ENCODE peak calls at places on chromosomes 16 and 17, in ten cellular contexts. R is aorta; Y is right cardiac atrium; T is stromal cell of bone marrow; C is activated T-helper 1 cell treated with Interleukin-2 at 50 U/mL for 16 hours; G is omental fat pad; W is activated CD4-positive, alpha-beta T cell treated with anti-CD3 and anti-CD28 coated beads for 24 hours; Z is iris pigment epithelial cell; J is NCI-H524 treated with DMSO at 0.1 percent for 48 hours; A is hepatocyte. I is an unnamed sample.

GRCh38 chr16:1770328-1771071 is 843 bp downstream of the NME3 start:
- DNase-seq in R (peak), A (peak), G (no peak), Y (peak), C (peak), J (no peak), W (peak), T (peak), Z (peak), I (peak)

GRCh38 chr16:17471745-17472075 is 950 bp upstream of the XYLT1 start:
- DNase-seq in G (no peak), W (no peak), Y (no peak), J (no peak), C (no peak), Z (no peak), T (peak), R (no peak), A (no peak), I (no peak)

GRCh38 chr17:16496820-16497489 is 5.0 kb upstream of the LRRC75A start:
- DNase-seq in W (no peak), C (no peak), Y (no peak), A (no peak), R (peak), Z (no peak), T (no peak), J (no peak), G (no peak), I (no peak)

GRCh38 chr16:27650073-27650701 is 100.2 kb downstream of the KATNIP start:
- DNase-seq in T (no peak), G (no peak), C (no peak), Z (peak), J (no peak), Y (no peak), R (no peak), W (no peak), A (peak), I (no peak)

GRCh38 chr17:2704031-2704889 is 7.3 kb downstream of the CLUH start:
- DNase-seq in W (no peak), C (no peak), Y (no peak), Z (no peak), A (no peak), G (no peak), J (no peak), T (no peak), R (peak), I (no peak)

GRCh38 chr16:26816885-26817571 is 249.7 kb upstream of the C16orf82 start:
- DNase-seq in G (no peak), Z (peak), W (no peak), R (no peak), T (peak), J (no peak), C (no peak), A (no peak), Y (no peak), I (no peak)

GRCh38 chr17:72588961-72589360 is 468.1 kb downstream of the SOX9 start:
- DNase-seq in R (no peak), Y (no peak), C (no peak), A (peak), Z (peak), J (peak), T (no peak), G (no peak), W (no peak), I (no peak)

GRCh38 chr16:20743591-20743990 is 2.0 kb upstream of the THUMPD1 start:
- DNase-seq in G (no peak), T (no peak), C (no peak), W (no peak), Y (no peak), A (no peak), Z (no peak), R (no peak), J (no peak), I (no peak)

GRCh38 chr17:81839301-81839700 is 4.5 kb upstream of the PPP1R27 start:
- DNase-seq in T (no peak), J (no peak), W (no peak), R (no peak), G (no peak), C (no peak), Y (no peak), A (no peak), Z (no peak), I (no peak)

GRCh38 chr16:2900526-2901075 is 11.1 kb upstream of the FLYWCH1 start:
- DNase-seq in A (no peak), W (no peak), J (no peak), Y (no peak), T (no peak), R (no peak), C (no peak), Z (no peak), G (no peak), I (no peak)

GRCh38 chr16:69561901-69562300 is 3.9 kb upstream of the NFAT5 start:
- DNase-seq in A (peak), Z (no peak), R (no peak), T (no peak), C (no peak), W (no peak), J (no peak), G (no peak), Y (no peak), I (no peak)

GRCh38 chr16:86219655-86220445 is 290.5 kb upstream of the FOXF1 start:
- DNase-seq in Y (no peak), C (no peak), W (no peak), G (no peak), Z (no peak), T (no peak), A (peak), R (no peak), J (no peak), I (no peak)

GRCh38 chr16:66169817-66170216 is 196.7 kb upstream of the CDH5 start:
- DNase-seq in A (no peak), W (no peak), J (no peak), C (no peak), Y (no peak), T (no peak), R (no peak), Z (no peak), G (no peak), I (no peak)

GRCh38 chr17:57696050-57696449 is 49.0 kb downstream of the CCDC182 start:
- DNase-seq in A (no peak), W (no peak), R (no peak), C (no peak), Y (no peak), T (no peak), Z (no peak), J (no peak), G (no peak), I (no peak)

GRCh38 chr17:70028397-70028796 is 46.6 kb upstream of the KCNJ16 start:
- DNase-seq in T (no peak), J (no peak), A (no peak), R (no peak), G (no peak), W (no peak), Z (peak), C (no peak), Y (no peak), I (no peak)

GRCh38 chr17:47895254-47895855 is 681 bp upstream of the SP2 start:
- DNase-seq in Y (peak), J (no peak), C (no peak), W (no peak), R (no peak), Z (peak), A (peak), G (no peak), T (no peak), I (no peak)

GRCh38 chr17:37117743-37118142 is 169.0 kb downstream of the AATF start:
- DNase-seq in C (no peak), J (no peak), G (no peak), Y (no peak), W (no peak), R (no peak), Z (peak), A (no peak), T (no peak), I (no peak)

GRCh38 chr17:36527851-36528250 is 6.8 kb downstream of the MYO19 start:
- DNase-seq in C (no peak), R (no peak), T (no peak), Y (no peak), W (no peak), J (no peak), A (no peak), Z (no peak), G (no peak), I (no peak)

GRCh38 chr16:75068632-75069031 is 47.9 kb downstream of the LDHD start:
- DNase-seq in Z (no peak), G (no peak), T (no peak), J (no peak), A (no peak), R (no peak), W (no peak), Y (no peak), C (no peak), I (no peak)

GRCh38 chr17:58960068-58960467 is 146.6 kb downstream of the TRIM37 start:
- DNase-seq in R (no peak), W (no peak), A (peak), Z (peak), G (no peak), Y (no peak), T (peak), J (no peak), C (no peak), I (no peak)

GRCh38 chr17:29956225-29956624 is 14.8 kb downstream of the EFCAB5 start:
- DNase-seq in R (no peak), A (no peak), G (no peak), W (no peak), Z (no peak), T (no peak), C (no peak), J (no peak), Y (no peak), I (no peak)

GRCh38 chr16:74868501-74868900 is 93.9 kb upstream of the FA2H start:
- DNase-seq in G (no peak), Y (no peak), J (no peak), C (no peak), A (no peak), W (no peak), T (no peak), Z (peak), R (no peak), I (no peak)

GRCh38 chr17:32927724-32928526 is at the start of gene TMEM98:
- DNase-seq in Z (peak), G (no peak), Y (peak), J (no peak), W (no peak), R (peak), T (no peak), C (no peak), A (peak), I (no peak)

GRCh38 chr17:48728232-48729231 is at the start of gene HOXB13:
- DNase-seq in W (no peak), C (no peak), J (peak), Y (peak), A (peak), R (no peak), G (no peak), Z (peak), T (peak), I (no peak)

GRCh38 chr17:74780443-74781238 is 4.5 kb upstream of the NAT9 start:
- DNase-seq in W (no peak), G (no peak), Y (no peak), J (peak), A (no peak), T (no peak), R (no peak), C (no peak), Z (peak), I (no peak)

GRCh38 chr16:26665166-26665939 is 401.4 kb upstream of the C16orf82 start:
- DNase-seq in Z (no peak), A (no peak), Y (no peak), G (no peak), J (no peak), T (no peak), W (no peak), R (no peak), C (no peak), I (no peak)

GRCh38 chr17:47205419-47205963 is 3.7 kb upstream of the MYL4 start:
- DNase-seq in Y (peak), A (peak), J (no peak), G (no peak), R (peak), W (peak), Z (peak), C (peak), T (peak), I (peak)